ENCODE peak calls at places on chromosome 7, in five cellular contexts. M is astrocyte; R is NCI-H1694; A is activated CD8-positive, alpha-beta memory T cell treated with anti-CD3 and anti-CD28 coated beads, Interleukin-2, amount 50 U/mL, for 4 hours; D is RCC 7860. I is an unnamed sample.
A peak's percentile ranks its signal among the peaks of the same experiment; 100 is the strongest.

GRCh38 chr7:98418271-98418635 is 17.4 kb upstream of the BAIAP2L1 start:
- DNase-seq in M (peak; percentile 79), R (no peak), A (no peak), D (peak; percentile 73), I (no peak)

GRCh38 chr7:152464312-152465117 is 28.7 kb upstream of the KMT2C start:
- DNase-seq in M (peak; percentile 69), R (peak; percentile 23), A (peak; percentile 67), D (peak; percentile 55), I (peak; percentile 17)

GRCh38 chr7:135151162-135151932 is 3.5 kb downstream of the TMEM140 start:
- DNase-seq in M (no peak), R (no peak), A (no peak), D (no peak), I (no peak)

GRCh38 chr7:118185163-118185860 is 1.3 kb downstream of the LSM8 start:
- DNase-seq in M (peak; percentile 45), R (no peak), A (no peak), D (no peak), I (no peak)

GRCh38 chr7:15558747-15559146 is 3.1 kb downstream of the AGMO start:
- DNase-seq in M (peak; percentile 26), R (no peak), A (no peak), D (peak; percentile 48), I (peak; percentile 46)

GRCh38 chr7:46215987-46216567 is 295.0 kb upstream of the IGFBP3 start:
- DNase-seq in M (no peak), R (no peak), A (no peak), D (no peak), I (no peak)

GRCh38 chr7:20217193-20217948 is at the start of gene MACC1:
- DNase-seq in M (no peak), R (no peak), A (peak; percentile 23), D (no peak), I (no peak)

GRCh38 chr7:109549461-109549860 is 979.8 kb downstream of the DNAJB9 start:
- DNase-seq in M (no peak), R (no peak), A (no peak), D (no peak), I (no peak)

GRCh38 chr7:139776486-139777303 is 1.1 kb downstream of the HIPK2 start:
- DNase-seq in M (peak; percentile 52), R (no peak), A (peak; percentile 29), D (peak; percentile 40), I (peak; percentile 45)

GRCh38 chr7:40490603-40490924 is 355.8 kb downstream of the SUGCT start:
- DNase-seq in M (no peak), R (no peak), A (no peak), D (no peak), I (no peak)

GRCh38 chr7:115471891-115472290 is 550.0 kb downstream of the MDFIC start:
- DNase-seq in M (peak; percentile 50), R (no peak), A (no peak), D (no peak), I (no peak)

GRCh38 chr7:68730194-68730593 is 868.1 kb upstream of the AUTS2 start:
- DNase-seq in M (no peak), R (no peak), A (no peak), D (no peak), I (no peak)

GRCh38 chr7:26958834-26959233 is 94.4 kb upstream of the SKAP2 start:
- DNase-seq in M (peak; percentile 59), R (no peak), A (no peak), D (peak; percentile 88), I (peak; percentile 1)

GRCh38 chr7:121366852-121367431 is 29.2 kb downstream of the FAM3C start:
- DNase-seq in M (no peak), R (no peak), A (peak; percentile 17), D (peak; percentile 51), I (no peak)

GRCh38 chr7:114081606-114082425 is 163.0 kb upstream of the PPP1R3A start:
- DNase-seq in M (peak; percentile 44), R (peak; percentile 83), A (no peak), D (peak; percentile 67), I (peak; percentile 44)